ENCODE peak calls at places on chromosomes 13 and 19, in seven cellular contexts. H is AG09319; T is ascending aorta; I is skeletal muscle cell; K is K562; U is activated T-helper 1 cell treated with anti-CD3 and anti-CD28 coated beads, Interleukin-12 subunit alpha, Interleukin-12 subunit beta, Interleukin-2, Interleukin-4 antibody, amounts not matched to agents 30 ng/mL and 10 ng/mL and 1 ng/mL, durations not matched to agents 14 hours and 24 hours and 36 hours; M is T follicular helper cell. S is an unnamed sample.

GRCh38 chr19:39498262-39499081 is at the start of gene DLL3:
- DNase-seq in H (no peak), T (no peak), I (no peak), K (peak), U (no peak), M (no peak), S (no peak)

GRCh38 chr13:29771247-29771646 is 79.2 kb downstream of the UBL3 start:
- DNase-seq in H (no peak), T (no peak), I (no peak), K (no peak), U (no peak), M (no peak), S (no peak)

GRCh38 chr19:53132231-53132991 is at the start of gene ZNF415:
- DNase-seq in H (peak), T (peak), I (peak), K (no peak), U (peak), M (no peak), S (peak)

GRCh38 chr19:32471095-32471494 is 65.5 kb downstream of the DPY19L3 start:
- DNase-seq in H (no peak), T (no peak), I (no peak), K (no peak), U (no peak), M (no peak), S (no peak)

GRCh38 chr13:39038569-39038898 is 278 bp downstream of the NHLRC3 start:
- DNase-seq in H (no peak), T (no peak), I (no peak), K (no peak), U (peak), M (peak), S (no peak)

GRCh38 chr13:34416833-34417425 is 525.1 kb upstream of the NBEA start:
- DNase-seq in H (peak), T (no peak), I (peak), K (no peak), U (no peak), M (no peak), S (no peak)

GRCh38 chr13:82458169-82458568 is 1424.1 kb downstream of the SLITRK1 start:
- DNase-seq in H (no peak), T (no peak), I (no peak), K (no peak), U (no peak), M (no peak), S (no peak)

GRCh38 chr13:106680796-106681482 is 113.0 kb upstream of the ARGLU1 start:
- DNase-seq in H (no peak), T (no peak), I (no peak), K (no peak), U (no peak), M (no peak), S (no peak)

GRCh38 chr13:24251525-24251924 is 57.9 kb upstream of the C1QTNF9 start:
- DNase-seq in H (no peak), T (no peak), I (no peak), K (no peak), U (peak), M (peak), S (no peak)

GRCh38 chr19:33469171-33470039 is 52.2 kb downstream of the PEPD start:
- DNase-seq in H (no peak), T (no peak), I (no peak), K (no peak), U (no peak), M (no peak), S (no peak)

GRCh38 chr19:1280588-1281269 is 4.9 kb upstream of the EFNA2 start:
- DNase-seq in H (no peak), T (no peak), I (no peak), K (no peak), U (no peak), M (no peak), S (no peak)

GRCh38 chr13:113273856-113274590 is 23.0 kb upstream of the LAMP1 start:
- DNase-seq in H (no peak), T (no peak), I (peak), K (peak), U (no peak), M (no peak), S (no peak)

GRCh38 chr19:17026706-17027427 is at the start of gene CPAMD8:
- DNase-seq in H (no peak), T (no peak), I (no peak), K (no peak), U (no peak), M (no peak), S (no peak)

GRCh38 chr19:10812902-10813404 is 23.1 kb downstream of the TMED1 start:
- DNase-seq in H (peak), T (peak), I (peak), K (peak), U (no peak), M (no peak), S (peak)

GRCh38 chr19:11013771-11014170 is 52.9 kb downstream of the SMARCA4 start:
- DNase-seq in H (no peak), T (no peak), I (no peak), K (no peak), U (no peak), M (no peak), S (no peak)